ENCODE peak calls at places on chromosomes 11 and 22, in four cellular contexts. X is memory B cell; U is activated CD4-positive, alpha-beta T cell treated with anti-CD3 and anti-CD28 coated beads, Interleukin-2, amount 50 U/mL, for 24 hours; L is stimulated activated CD8-positive, alpha-beta memory T cell treated with anti-CD3 and anti-CD28 coated beads, Interleukin-4, amount 100 ng/mL, for 1 hour. P is an unnamed sample.

GRCh38 chr11:34168642-34169051 is 63.2 kb downstream of the NAT10 start:
- DNase-seq in U (no peak), X (no peak), L (no peak), P (no peak)

GRCh38 chr11:132734217-132734616 is 798.1 kb downstream of the OPCML start:
- DNase-seq in X (no peak), L (no peak), U (no peak), P (no peak)

GRCh38 chr11:84549221-84549620 is 1077.9 kb downstream of the DLG2 start:
- DNase-seq in X (peak), U (no peak), L (no peak), P (no peak)

GRCh38 chr11:129189646-129190045 is 2.5 kb downstream of the ARHGAP32 start:
- DNase-seq in U (no peak), X (no peak), L (no peak), P (no peak)

GRCh38 chr11:55707029-55707428 is 45.0 kb downstream of the OR4C6 start:
- DNase-seq in L (no peak), U (no peak), X (no peak), P (no peak)

GRCh38 chr11:63667993-63668392 is 3.2 kb downstream of the ATL3 start:
- DNase-seq in X (no peak), U (peak), L (no peak), P (no peak)

GRCh38 chr11:11735586-11735985 is 106.2 kb upstream of the USP47 start:
- DNase-seq in U (no peak), L (no peak), X (no peak), P (no peak)

GRCh38 chr22:19567383-19568009 is 43.3 kb upstream of the CLDN5 start:
- DNase-seq in L (no peak), U (no peak), X (no peak), P (no peak)

GRCh38 chr11:26703792-26704191 is 18.1 kb downstream of the SLC5A12 start:
- DNase-seq in L (no peak), X (no peak), U (no peak), P (no peak)

GRCh38 chr11:115132829-115133228 is 371.4 kb downstream of the CADM1 start:
- DNase-seq in U (no peak), X (no peak), L (no peak), P (no peak)

GRCh38 chr22:19069451-19069850 is 52.8 kb downstream of the DGCR2 start:
- DNase-seq in U (no peak), X (no peak), L (no peak), P (no peak)

GRCh38 chr22:43622886-43623285 is 189.2 kb downstream of the EFCAB6 start:
- DNase-seq in U (no peak), X (no peak), L (no peak), P (no peak)

GRCh38 chr22:28674121-28674563 is 5.5 kb downstream of the TTC28 start:
- DNase-seq in U (peak), X (no peak), L (no peak), P (no peak)

GRCh38 chr11:24767411-24767810 is 270.6 kb downstream of the LUZP2 start:
- DNase-seq in X (no peak), U (no peak), L (no peak), P (no peak)

GRCh38 chr11:43664295-43664694 is 16.2 kb upstream of the HSD17B12 start:
- DNase-seq in L (no peak), U (no peak), X (no peak), P (no peak)

GRCh38 chr11:71451596-71452353 is 1.2 kb upstream of the NADSYN1 start:
- DNase-seq in U (no peak), L (no peak), X (no peak), P (no peak)

GRCh38 chr22:50102946-50103345 is 13.1 kb downstream of the MOV10L1 start:
- DNase-seq in X (no peak), L (no peak), U (no peak), P (no peak)

GRCh38 chr11:65423516-65424199 is 1.1 kb downstream of the NEAT1 start:
- DNase-seq in L (no peak), U (no peak), X (no peak), P (no peak)

GRCh38 chr11:25991476-25991875 is 340.5 kb upstream of the ANO3 start:
- DNase-seq in U (no peak), X (no peak), L (no peak), P (no peak)

P was measured in GOT3.